ENCODE peak calls at places on chromosomes 7 and 10, in four cellular contexts. C is K562, P is GM12878, B is HepG2. T is an unnamed sample.

GRCh38 chr7:123624527-123625183 is 23.0 kb downstream of the ASB15 start:
- DNase-seq in C (peak), P (peak), B (peak), T (peak)

GRCh38 chr7:1512781-1513656 is 8.8 kb upstream of the INTS1 start:
- DNase-seq in P (no peak), C (peak), B (no peak), T (no peak)

GRCh38 chr10:25113231-25114035 is 61.4 kb upstream of the GPR158 start:
- DNase-seq in P (no peak), C (peak), B (peak), T (peak)

GRCh38 chr10:27742195-27742925 is 3.3 kb downstream of the MKX start:
- DNase-seq in P (peak), C (peak), B (peak), T (peak)

GRCh38 chr7:1229956-1230355 is 2.7 kb upstream of the UNCX start:
- DNase-seq in P (no peak), C (no peak), B (no peak), T (no peak)

GRCh38 chr10:125159932-125160855 is at the start of gene CTBP2:
- DNase-seq in B (no peak), C (peak), P (no peak), T (peak)

GRCh38 chr7:16564909-16565426 is 38.3 kb downstream of the LRRC72 start:
- DNase-seq in B (peak), P (peak), C (peak), T (peak)

GRCh38 chr10:124693396-124693795 is 50.8 kb downstream of the FAM53B start:
- DNase-seq in B (no peak), P (no peak), C (peak), T (peak)

GRCh38 chr7:133593561-133593960 is 340.7 kb downstream of the EXOC4 start:
- DNase-seq in P (no peak), C (no peak), B (no peak), T (no peak)

GRCh38 chr10:15703167-15703880 is 16.4 kb downstream of the ITGA8 start:
- DNase-seq in B (no peak), P (no peak), C (no peak), T (no peak)

GRCh38 chr10:24229909-24230308 is 21.0 kb downstream of the KIAA1217 start:
- DNase-seq in B (no peak), C (no peak), P (no peak), T (no peak)

GRCh38 chr7:105462765-105463164 is 59.3 kb downstream of the PUS7 start:
- DNase-seq in P (no peak), B (no peak), C (no peak), T (no peak)

GRCh38 chr10:118216071-118216470 is 126.1 kb downstream of the FAM204A start:
- DNase-seq in B (no peak), C (no peak), P (no peak), T (no peak)

GRCh38 chr7:10596827-10597226 is 376.8 kb upstream of the PHF14 start:
- DNase-seq in B (no peak), P (no peak), C (no peak), T (no peak)

GRCh38 chr7:34330308-34330707 is 327.7 kb upstream of the NPSR1 start:
- DNase-seq in C (no peak), B (no peak), P (no peak), T (no peak)

GRCh38 chr10:71232089-71232998 is 20.0 kb downstream of the UNC5B start:
- DNase-seq in P (no peak), B (no peak), C (no peak), T (no peak)

GRCh38 chr7:70583965-70584883 is 547.7 kb upstream of the GALNT17 start:
- DNase-seq in P (no peak), C (no peak), B (no peak), T (no peak)

GRCh38 chr10:109239371-109239770 is 683.9 kb downstream of the XPNPEP1 start:
- DNase-seq in B (no peak), P (no peak), C (no peak), T (no peak)

GRCh38 chr7:14085901-14086300 is 96.4 kb upstream of the ETV1 start:
- DNase-seq in P (no peak), B (no peak), C (no peak), T (no peak)

GRCh38 chr7:94656925-94657731 is 1.2 kb upstream of the SGCE start:
- DNase-seq in C (no peak), P (no peak), B (no peak), T (no peak)

GRCh38 chr10:103542764-103543616 is 49.5 kb downstream of the NEURL1 start:
- DNase-seq in B (peak), C (peak), P (peak), T (peak)

GRCh38 chr10:62511656-62512055 is 137.5 kb downstream of the ZNF365 start:
- DNase-seq in C (no peak), P (peak), B (no peak), T (no peak)

GRCh38 chr7:145009866-145010265 is 174.0 kb upstream of the TPK1 start:
- DNase-seq in P (no peak), B (no peak), C (no peak), T (no peak)

GRCh38 chr7:145005601-145006000 is 169.7 kb upstream of the TPK1 start:
- DNase-seq in C (no peak), P (no peak), B (no peak), T (no peak)
- TF ChIP-seq FOXK2 in C (no peak), P (no peak), B (no peak), T (no peak)

GRCh38 chr7:106915407-106915806 is 50.3 kb downstream of the PIK3CG start:
- DNase-seq in P (no peak), B (no peak), C (no peak), T (no peak)

GRCh38 chr7:106911959-106912358 is 46.9 kb downstream of the PIK3CG start:
- DNase-seq in B (no peak), P (no peak), C (no peak), T (no peak)

GRCh38 chr7:106915873-106916272 is 50.8 kb downstream of the PIK3CG start:
- DNase-seq in C (no peak), P (peak), B (no peak), T (no peak)

GRCh38 chr7:106914018-106914607 is 49.0 kb downstream of the PIK3CG start:
- DNase-seq in C (no peak), B (no peak), P (no peak), T (no peak)

GRCh38 chr7:106916689-106917088 is 51.6 kb downstream of the PIK3CG start:
- DNase-seq in B (no peak), C (no peak), P (no peak), T (no peak)
- TF ChIP-seq FOXK2 in B (no peak), C (no peak), P (no peak), T (no peak)

DNA sequence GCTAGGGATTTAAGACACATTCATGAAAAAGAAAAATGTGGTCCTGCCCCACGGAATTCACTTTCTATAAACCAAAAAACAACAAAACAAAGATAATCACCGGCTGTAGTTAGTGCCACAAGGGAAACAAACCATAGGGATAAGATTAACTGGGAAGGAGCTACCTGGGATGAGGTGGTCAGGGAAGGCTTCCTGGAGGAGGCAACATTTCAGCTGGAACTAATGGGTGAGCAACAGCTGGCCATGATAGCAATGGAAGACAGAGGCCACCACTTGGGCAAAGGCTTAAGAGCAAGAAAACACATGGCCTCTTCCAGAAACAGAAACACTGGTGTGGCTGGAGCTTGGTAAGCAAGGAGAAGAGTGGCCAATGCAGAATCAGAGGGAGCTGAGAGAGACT is 38.4 kb upstream of the ENO4 start:
- DNase-seq in P (no peak), C (no peak), B (no peak), T (no peak)
- TF ChIP-seq FOXK2 in P (no peak), C (no peak), B (no peak), T (no peak)

DNA sequence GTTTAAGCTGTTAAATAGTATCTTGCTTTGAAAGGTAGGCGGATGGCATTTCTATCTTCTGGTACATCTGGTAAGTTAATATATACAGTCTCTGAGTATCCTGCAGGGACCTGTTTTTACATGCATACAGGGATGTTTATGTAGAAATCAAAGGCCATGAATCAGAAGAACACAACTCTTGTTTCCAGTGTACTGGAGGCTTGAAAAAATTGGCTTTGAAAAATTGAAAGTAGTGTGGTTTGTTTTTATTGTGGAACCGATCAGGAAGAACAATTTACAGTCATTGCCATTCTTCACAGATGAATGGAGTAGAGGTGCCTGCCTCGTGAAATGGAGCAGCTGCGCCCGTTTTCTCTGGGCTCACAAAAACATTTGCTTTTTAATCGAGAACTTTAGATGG is 54.0 kb upstream of the RPA3 start:
- DNase-seq in P (no peak), C (no peak), B (no peak), T (no peak)
- TF ChIP-seq FOXK2 in P (no peak), C (no peak), B (no peak), T (no peak)

GRCh38 chr10:77874872-77875271 is 51.7 kb downstream of the DLG5 start:
- DNase-seq in P (no peak), B (no peak), C (no peak), T (no peak)

GRCh38 chr10:77875730-77876129 is 50.8 kb downstream of the DLG5 start:
- DNase-seq in C (no peak), P (no peak), B (no peak), T (no peak)

GRCh38 chr10:77872151-77872946 is 54.2 kb downstream of the DLG5 start:
- DNase-seq in P (no peak), C (no peak), B (no peak), T (no peak)

GRCh38 chr10:77872947-77873557 is 53.5 kb downstream of the DLG5 start:
- DNase-seq in P (no peak), B (no peak), C (no peak), T (no peak)

DNA sequence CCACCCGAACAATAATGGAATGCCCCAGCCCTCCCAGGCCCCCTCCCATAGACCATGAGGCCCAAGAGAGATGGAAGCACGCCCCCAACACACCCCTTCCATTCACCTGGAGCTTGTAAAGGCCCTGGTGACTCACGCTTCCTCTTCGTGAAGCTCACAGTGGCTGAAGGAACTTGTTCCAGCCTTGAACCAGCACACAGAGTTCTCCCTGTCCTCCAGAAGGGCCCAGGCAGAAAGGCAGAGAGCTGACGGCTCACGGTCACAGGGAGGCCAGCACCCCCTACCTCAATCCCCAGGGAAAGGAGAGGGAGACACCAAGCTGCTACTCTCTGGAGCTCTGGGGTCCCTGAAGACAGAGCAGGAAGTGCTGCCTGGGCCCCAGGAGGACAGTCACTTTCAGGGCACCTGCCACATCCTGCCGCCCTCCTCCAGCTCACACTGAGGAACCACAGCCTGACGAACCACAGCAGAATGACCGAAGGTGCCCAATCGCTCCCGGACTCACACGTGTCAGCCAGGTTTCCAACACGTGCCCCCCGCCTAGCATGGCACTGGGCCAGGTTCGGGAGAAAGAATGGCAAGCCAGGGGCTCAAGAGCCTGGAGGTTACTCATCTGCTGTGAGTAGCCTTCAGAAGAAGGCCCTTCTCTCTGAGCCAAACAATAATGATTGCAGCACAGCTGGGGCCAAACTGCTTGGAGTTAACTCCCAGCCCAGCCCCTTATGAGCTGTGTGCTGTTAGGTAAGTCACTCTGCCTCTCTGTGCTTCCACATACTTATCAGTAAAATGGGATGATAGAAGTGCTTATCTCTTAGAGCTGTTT is 52.8 kb downstream of the DLG5 start:
- DNase-seq in B (peak), C (peak), P (peak), T (no peak)
- TF ChIP-seq FOXK2 in B (no peak), C (no peak), P (no peak), T (no peak)

GRCh38 chr10:31520982-31521381 is 202.0 kb downstream of the ZEB1 start:
- DNase-seq in C (no peak), B (no peak), P (no peak), T (no peak)

GRCh38 chr10:31515116-31515515 is 196.1 kb downstream of the ZEB1 start:
- DNase-seq in B (no peak), C (no peak), P (no peak), T (no peak)

GRCh38 chr10:31509989-31510388 is 191.0 kb downstream of the ZEB1 start:
- DNase-seq in P (no peak), C (no peak), B (no peak), T (no peak)

GRCh38 chr10:31521432-31521831 is 202.4 kb downstream of the ZEB1 start:
- DNase-seq in B (peak), C (no peak), P (no peak), T (no peak)

GRCh38 chr10:31515819-31516402 is 196.9 kb downstream of the ZEB1 start:
- DNase-seq in C (no peak), P (no peak), B (no peak), T (no peak)
- TF ChIP-seq FOXK2 in C (no peak), P (no peak), B (no peak), T (no peak)

DNA sequence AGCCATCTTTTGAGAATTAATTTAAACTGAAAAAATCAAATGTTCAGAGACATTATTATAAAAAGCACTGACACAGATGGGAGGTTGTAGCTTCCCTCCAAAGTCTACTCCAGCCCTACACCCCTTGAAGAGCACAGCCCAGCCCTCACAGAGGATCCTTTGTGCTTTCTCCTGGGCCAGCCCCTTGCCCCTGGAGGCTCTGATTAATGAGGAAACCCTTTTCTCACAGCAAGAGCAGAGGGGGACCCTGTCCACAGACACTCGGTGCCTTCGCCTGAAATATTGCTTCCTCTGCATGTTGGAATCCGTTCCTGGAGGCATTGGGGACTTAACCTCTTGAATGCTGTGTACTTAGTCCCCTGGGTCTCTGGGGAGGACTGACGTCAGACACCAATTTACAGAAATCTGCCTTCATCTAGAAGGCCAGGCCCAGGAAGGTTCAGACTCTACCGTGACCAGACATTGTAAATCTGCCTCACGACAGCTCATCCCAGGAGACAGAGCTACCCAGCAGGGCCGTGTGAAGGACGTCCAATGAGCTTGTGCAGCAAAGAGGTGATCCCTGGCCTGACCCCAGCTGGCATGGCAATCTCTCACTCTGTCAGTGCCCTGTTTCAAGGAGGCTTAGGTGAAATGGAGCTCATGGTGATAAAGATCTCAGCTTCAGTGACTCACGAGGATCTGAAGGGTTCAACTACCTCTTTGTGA is 8.1 kb upstream of the TMEM72 start:
- DNase-seq in C (no peak), B (no peak), P (no peak), T (peak)
- TF ChIP-seq FOXK2 in C (no peak), B (no peak), P (no peak), T (no peak)

GRCh38 chr10:129952771-129953489 is 11.1 kb downstream of the EBF3 start:
- DNase-seq in B (no peak), C (no peak), P (no peak), T (no peak)
- TF ChIP-seq FOXK2 in B (no peak), C (no peak), P (no peak), T (no peak)

DNA sequence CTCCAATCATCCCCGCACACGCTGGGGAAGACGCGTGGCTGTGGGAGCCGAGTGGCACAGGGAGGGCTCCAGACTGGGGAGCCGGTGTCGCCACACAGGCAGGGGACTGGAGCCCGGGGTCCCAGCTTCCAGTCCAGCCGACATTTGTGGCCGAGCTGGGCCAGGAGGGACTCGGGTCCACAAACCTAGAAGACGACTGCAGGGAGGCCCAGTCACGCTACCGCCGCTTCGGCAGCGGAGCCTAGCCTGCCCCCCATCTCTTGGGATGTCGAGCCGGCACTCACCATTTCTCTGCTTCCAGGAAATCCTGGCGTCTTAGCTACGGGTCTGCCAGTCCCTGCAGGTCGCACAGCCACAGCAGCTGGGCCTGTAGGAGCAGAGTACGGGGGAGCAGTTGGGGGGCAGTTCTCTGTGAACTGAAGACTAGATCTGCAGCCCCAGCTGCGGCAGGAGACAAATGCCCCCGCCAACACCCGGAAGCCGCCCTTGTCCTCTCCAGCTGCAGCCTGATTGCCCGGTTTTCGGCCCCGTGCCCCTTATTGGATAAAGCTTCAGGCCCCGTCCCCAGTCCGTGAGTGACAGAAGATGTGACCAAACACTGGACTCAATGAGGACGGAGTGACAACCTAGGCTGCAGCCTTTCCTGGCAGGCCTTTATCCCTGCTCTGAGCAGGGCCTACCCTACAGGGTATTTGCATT is 270.7 kb downstream of the ZNF33B start:
- DNase-seq in P (peak), B (no peak), C (peak), T (peak)
- TF ChIP-seq FOXK2 in P (no peak), B (no peak), C (peak), T (no peak)